ENCODE peak calls at places on chromosome 12, in six cellular contexts. One of them, this sample, is unnamed.
A peak's percentile ranks its signal among the peaks of the same experiment; 100 is the strongest.

GRCh38 chr12:10554228-10554970 is 48.7 kb downstream of the EIF2S3B start:
- DNase-seq in heart left ventricle: no peak
- DNase-seq in effector memory CD4-positive, alpha-beta T cell: no peak
- DNase-seq in prostate gland: no peak
- DNase-seq in NT2/D1: no peak
- DNase-seq in cardiac muscle cell: no peak
- DNase-seq in this sample: no peak

GRCh38 chr12:2248901-2249381 is 196.2 kb downstream of the CACNA1C start:
- DNase-seq in heart left ventricle: no peak
- DNase-seq in effector memory CD4-positive, alpha-beta T cell: no peak
- DNase-seq in prostate gland: no peak
- DNase-seq in NT2/D1: no peak
- DNase-seq in cardiac muscle cell: no peak
- DNase-seq in this sample: no peak

GRCh38 chr12:46268349-46268616 is 560 bp downstream of the SLC38A1 start:
- DNase-seq in heart left ventricle: no peak
- DNase-seq in effector memory CD4-positive, alpha-beta T cell: peak; percentile 24
- DNase-seq in prostate gland: no peak
- DNase-seq in NT2/D1: no peak
- DNase-seq in cardiac muscle cell: peak; percentile 43
- DNase-seq in this sample: peak; percentile 53

GRCh38 chr12:91502208-91502607 is 319.6 kb upstream of the DCN start:
- DNase-seq in heart left ventricle: no peak
- DNase-seq in effector memory CD4-positive, alpha-beta T cell: no peak
- DNase-seq in prostate gland: no peak
- DNase-seq in NT2/D1: no peak
- DNase-seq in cardiac muscle cell: no peak
- DNase-seq in this sample: no peak

GRCh38 chr12:1594045-1594294 is 411 bp downstream of the FBXL14 start:
- DNase-seq in heart left ventricle: peak; percentile 80
- DNase-seq in effector memory CD4-positive, alpha-beta T cell: no peak
- DNase-seq in prostate gland: peak; percentile 54
- DNase-seq in NT2/D1: peak; percentile 75
- DNase-seq in cardiac muscle cell: no peak
- DNase-seq in this sample: no peak

GRCh38 chr12:52250048-52250990 is 17.3 kb downstream of the KRT7 start:
- DNase-seq in heart left ventricle: no peak
- DNase-seq in effector memory CD4-positive, alpha-beta T cell: no peak
- DNase-seq in prostate gland: no peak
- DNase-seq in NT2/D1: no peak
- DNase-seq in cardiac muscle cell: no peak
- DNase-seq in this sample: no peak

GRCh38 chr12:6828671-6829531 is 694 bp downstream of the P3H3 start:
- DNase-seq in heart left ventricle: no peak
- DNase-seq in effector memory CD4-positive, alpha-beta T cell: no peak
- DNase-seq in prostate gland: peak; percentile 46
- DNase-seq in NT2/D1: peak; percentile 80
- DNase-seq in cardiac muscle cell: peak; percentile 72
- DNase-seq in this sample: peak; percentile 36

GRCh38 chr12:16756833-16757552 is 151.0 kb upstream of the LMO3 start:
- DNase-seq in heart left ventricle: no peak
- DNase-seq in effector memory CD4-positive, alpha-beta T cell: no peak
- DNase-seq in prostate gland: no peak
- DNase-seq in NT2/D1: no peak
- DNase-seq in cardiac muscle cell: peak; percentile 16
- DNase-seq in this sample: no peak

GRCh38 chr12:69738351-69739286 is at the start of gene RAB3IP:
- DNase-seq in heart left ventricle: peak; percentile 87
- DNase-seq in effector memory CD4-positive, alpha-beta T cell: peak; percentile 87
- DNase-seq in prostate gland: peak; percentile 88
- DNase-seq in NT2/D1: peak; percentile 75
- DNase-seq in cardiac muscle cell: peak; percentile 93
- DNase-seq in this sample: peak; percentile 89

GRCh38 chr12:110284597-110284996 is 3.5 kb downstream of the ATP2A2 start:
- DNase-seq in heart left ventricle: no peak
- DNase-seq in effector memory CD4-positive, alpha-beta T cell: no peak
- DNase-seq in prostate gland: no peak
- DNase-seq in NT2/D1: no peak
- DNase-seq in cardiac muscle cell: no peak
- DNase-seq in this sample: no peak

GRCh38 chr12:30847259-30847658 is 79.3 kb upstream of the TSPAN11 start:
- DNase-seq in heart left ventricle: no peak
- DNase-seq in effector memory CD4-positive, alpha-beta T cell: no peak
- DNase-seq in prostate gland: peak; percentile 23
- DNase-seq in NT2/D1: peak; percentile 89
- DNase-seq in cardiac muscle cell: peak; percentile 58
- DNase-seq in this sample: peak; percentile 52

GRCh38 chr12:106045251-106045674 is 93.5 kb downstream of the NUAK1 start:
- DNase-seq in heart left ventricle: no peak
- DNase-seq in effector memory CD4-positive, alpha-beta T cell: no peak
- DNase-seq in prostate gland: no peak
- DNase-seq in NT2/D1: no peak
- DNase-seq in cardiac muscle cell: no peak
- DNase-seq in this sample: no peak

GRCh38 chr12:18468521-18469075 is 207.3 kb downstream of the PIK3C2G start:
- DNase-seq in heart left ventricle: no peak
- DNase-seq in effector memory CD4-positive, alpha-beta T cell: no peak
- DNase-seq in prostate gland: no peak
- DNase-seq in NT2/D1: no peak
- DNase-seq in cardiac muscle cell: no peak
- DNase-seq in this sample: no peak

GRCh38 chr12:52214421-52214802 is 18.6 kb upstream of the KRT7 start:
- DNase-seq in heart left ventricle: no peak
- DNase-seq in effector memory CD4-positive, alpha-beta T cell: no peak
- DNase-seq in prostate gland: no peak
- DNase-seq in NT2/D1: no peak
- DNase-seq in cardiac muscle cell: no peak
- DNase-seq in this sample: no peak

GRCh38 chr12:15979096-15980091 is 68.3 kb downstream of the DERA start:
- DNase-seq in heart left ventricle: no peak
- DNase-seq in effector memory CD4-positive, alpha-beta T cell: no peak
- DNase-seq in prostate gland: no peak
- DNase-seq in NT2/D1: peak; percentile 27
- DNase-seq in cardiac muscle cell: peak; percentile 14
- DNase-seq in this sample: no peak

GRCh38 chr12:109047081-109047805 is 5.1 kb upstream of the USP30 start:
- DNase-seq in heart left ventricle: no peak
- DNase-seq in effector memory CD4-positive, alpha-beta T cell: no peak
- DNase-seq in prostate gland: no peak
- DNase-seq in NT2/D1: no peak
- DNase-seq in cardiac muscle cell: no peak
- DNase-seq in this sample: no peak

GRCh38 chr12:31005256-31005943 is 68.3 kb upstream of the DDX11 start:
- DNase-seq in heart left ventricle: no peak
- DNase-seq in effector memory CD4-positive, alpha-beta T cell: no peak
- DNase-seq in prostate gland: no peak
- DNase-seq in NT2/D1: no peak
- DNase-seq in cardiac muscle cell: no peak
- DNase-seq in this sample: no peak

GRCh38 chr12:111578276-111578970 is 20.7 kb downstream of the ATXN2 start:
- DNase-seq in heart left ventricle: no peak
- DNase-seq in effector memory CD4-positive, alpha-beta T cell: no peak
- DNase-seq in prostate gland: no peak
- DNase-seq in NT2/D1: no peak
- DNase-seq in cardiac muscle cell: no peak
- DNase-seq in this sample: no peak

GRCh38 chr12:63038361-63039100 is 103.6 kb upstream of the PPM1H start:
- DNase-seq in heart left ventricle: no peak
- DNase-seq in effector memory CD4-positive, alpha-beta T cell: no peak
- DNase-seq in prostate gland: no peak
- DNase-seq in NT2/D1: no peak
- DNase-seq in cardiac muscle cell: no peak
- DNase-seq in this sample: no peak

GRCh38 chr12:75840994-75841355 is 190.6 kb downstream of the PHLDA1 start:
- DNase-seq in heart left ventricle: no peak
- DNase-seq in effector memory CD4-positive, alpha-beta T cell: no peak
- DNase-seq in prostate gland: no peak
- DNase-seq in NT2/D1: no peak
- DNase-seq in cardiac muscle cell: no peak
- DNase-seq in this sample: no peak

GRCh38 chr12:80173465-80173864 is 74.1 kb downstream of the OTOGL start:
- DNase-seq in heart left ventricle: no peak
- DNase-seq in effector memory CD4-positive, alpha-beta T cell: no peak
- DNase-seq in prostate gland: no peak
- DNase-seq in NT2/D1: peak; percentile 22
- DNase-seq in cardiac muscle cell: no peak
- DNase-seq in this sample: no peak

GRCh38 chr12:80165741-80166140 is 66.4 kb downstream of the OTOGL start:
- DNase-seq in heart left ventricle: no peak
- DNase-seq in effector memory CD4-positive, alpha-beta T cell: no peak
- DNase-seq in prostate gland: no peak
- DNase-seq in NT2/D1: no peak
- DNase-seq in cardiac muscle cell: no peak
- DNase-seq in this sample: no peak

GRCh38 chr12:80166751-80167150 is 67.4 kb downstream of the OTOGL start:
- DNase-seq in heart left ventricle: no peak
- DNase-seq in effector memory CD4-positive, alpha-beta T cell: no peak
- DNase-seq in prostate gland: no peak
- DNase-seq in NT2/D1: no peak
- DNase-seq in cardiac muscle cell: no peak
- DNase-seq in this sample: no peak

GRCh38 chr12:80170915-80171314 is 71.6 kb downstream of the OTOGL start:
- DNase-seq in heart left ventricle: no peak
- DNase-seq in effector memory CD4-positive, alpha-beta T cell: no peak
- DNase-seq in prostate gland: no peak
- DNase-seq in NT2/D1: no peak
- DNase-seq in cardiac muscle cell: no peak
- DNase-seq in this sample: no peak

DNA sequence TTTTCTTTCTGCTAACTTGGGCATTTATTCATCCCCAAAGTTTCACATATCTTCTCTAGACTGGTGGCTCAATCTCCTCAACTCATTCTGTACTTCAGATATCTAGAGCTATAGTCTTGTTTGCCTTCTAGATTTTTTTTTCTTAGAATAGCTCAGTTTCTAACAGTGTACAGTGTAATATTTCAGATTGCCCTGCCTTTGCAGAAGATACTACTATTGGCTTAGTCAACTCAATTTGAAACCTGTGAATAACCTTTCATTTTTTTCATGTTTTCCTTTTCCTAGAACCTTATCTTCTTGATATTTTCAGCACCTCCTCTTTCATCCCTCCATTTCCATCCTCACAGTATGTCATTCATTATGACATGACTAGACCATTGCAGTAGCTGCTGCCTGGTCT is 69.6 kb downstream of the OTOGL start:
- DNase-seq in heart left ventricle: no peak
- DNase-seq in effector memory CD4-positive, alpha-beta T cell: no peak
- DNase-seq in prostate gland: no peak
- DNase-seq in NT2/D1: no peak
- DNase-seq in cardiac muscle cell: no peak
- DNase-seq in this sample: no peak
- H3K4me1 ChIP-seq in heart left ventricle: no peaks in the 10 kb centered on the region
- H3K4me1 ChIP-seq in effector memory CD4-positive, alpha-beta T cell: no peaks in the 10 kb centered on the region
- H3K4me1 ChIP-seq in prostate gland: no peaks in the 10 kb centered on the region
- H3K4me1 ChIP-seq in NT2/D1: no peaks in the 10 kb centered on the region
- H3K4me1 ChIP-seq in cardiac muscle cell: peaks cover 5% of the 10 kb centered on the region
- H3K4me1 ChIP-seq in this sample: no peaks in the 10 kb centered on the region

DNA sequence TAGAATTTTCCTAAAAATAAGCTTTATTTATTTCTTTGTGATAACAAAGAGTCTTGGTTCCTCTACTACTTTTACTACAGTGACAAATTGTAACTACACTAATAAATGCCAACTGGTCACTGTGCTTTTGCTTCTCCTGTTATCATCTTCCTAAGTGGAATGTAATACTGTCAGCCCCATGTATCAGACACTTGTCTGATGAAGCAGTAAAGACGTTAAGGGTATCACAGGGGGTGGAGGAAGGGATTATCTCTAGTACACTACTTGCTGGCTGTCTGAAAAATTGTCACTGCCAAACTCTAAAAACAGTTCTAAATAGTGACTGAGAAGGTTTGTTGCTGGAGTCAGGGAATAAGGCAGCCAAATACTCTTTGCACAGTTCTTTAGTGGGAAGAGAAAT is 11.3 kb downstream of the ASB8 start:
- DNase-seq in heart left ventricle: no peak
- DNase-seq in effector memory CD4-positive, alpha-beta T cell: no peak
- DNase-seq in prostate gland: no peak
- DNase-seq in NT2/D1: no peak
- DNase-seq in cardiac muscle cell: peak; percentile 19
- DNase-seq in this sample: no peak
- H3K4me1 ChIP-seq in heart left ventricle: peaks cover 47% of the 10 kb centered on the region
- H3K4me1 ChIP-seq in effector memory CD4-positive, alpha-beta T cell: no peaks in the 10 kb centered on the region
- H3K4me1 ChIP-seq in prostate gland: no peaks in the 10 kb centered on the region
- H3K4me1 ChIP-seq in NT2/D1: no peaks in the 10 kb centered on the region
- H3K4me1 ChIP-seq in cardiac muscle cell: peaks cover 29% of the 10 kb centered on the region
- H3K4me1 ChIP-seq in this sample: no peaks in the 10 kb centered on the region

DNA sequence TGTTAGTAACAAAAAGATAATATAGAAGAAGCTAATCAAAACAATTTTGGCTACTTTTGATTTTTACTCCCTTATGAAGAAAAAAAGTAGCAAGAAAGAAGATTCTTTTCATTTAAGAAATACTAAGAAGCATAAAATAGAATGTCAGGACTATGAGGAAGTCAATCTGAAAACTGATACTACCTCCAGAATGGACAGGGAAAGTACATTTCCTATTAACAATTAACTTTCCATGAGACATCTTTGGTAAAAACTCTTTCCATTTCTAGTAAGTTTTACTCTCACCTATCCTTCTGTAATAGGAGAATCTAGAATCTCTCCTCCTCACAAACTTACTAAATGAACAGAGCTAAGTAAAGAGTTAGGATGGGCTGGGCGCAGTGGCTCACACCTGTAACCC is 51.3 kb upstream of the NPFF start:
- DNase-seq in heart left ventricle: no peak
- DNase-seq in effector memory CD4-positive, alpha-beta T cell: no peak
- DNase-seq in prostate gland: no peak
- DNase-seq in NT2/D1: no peak
- DNase-seq in cardiac muscle cell: no peak
- DNase-seq in this sample: no peak
- H3K4me1 ChIP-seq in heart left ventricle: peaks cover 30% of the 10 kb centered on the region
- H3K4me1 ChIP-seq in effector memory CD4-positive, alpha-beta T cell: peaks cover under 1% of the 10 kb centered on the region
- H3K4me1 ChIP-seq in prostate gland: peaks cover 7% of the 10 kb centered on the region
- H3K4me1 ChIP-seq in NT2/D1: no peaks in the 10 kb centered on the region
- H3K4me1 ChIP-seq in cardiac muscle cell: no peaks in the 10 kb centered on the region
- H3K4me1 ChIP-seq in this sample: peaks cover 10% of the 10 kb centered on the region

GRCh38 chr12:53664191-53664590 is 11.7 kb downstream of the ATP5MC2 start:
- DNase-seq in heart left ventricle: no peak
- DNase-seq in effector memory CD4-positive, alpha-beta T cell: no peak
- DNase-seq in prostate gland: no peak
- DNase-seq in NT2/D1: no peak
- DNase-seq in cardiac muscle cell: no peak
- DNase-seq in this sample: no peak
- H3K4me1 ChIP-seq in heart left ventricle: peaks cover 19% of the 10 kb centered on the region
- H3K4me1 ChIP-seq in effector memory CD4-positive, alpha-beta T cell: no peaks in the 10 kb centered on the region
- H3K4me1 ChIP-seq in prostate gland: peaks cover 11% of the 10 kb centered on the region
- H3K4me1 ChIP-seq in NT2/D1: no peaks in the 10 kb centered on the region
- H3K4me1 ChIP-seq in cardiac muscle cell: peaks cover 12% of the 10 kb centered on the region
- H3K4me1 ChIP-seq in this sample: no peaks in the 10 kb centered on the region

GRCh38 chr12:121428883-121429282 is 29.0 kb downstream of the RNF34 start:
- DNase-seq in heart left ventricle: no peak
- DNase-seq in effector memory CD4-positive, alpha-beta T cell: no peak
- DNase-seq in prostate gland: no peak
- DNase-seq in NT2/D1: no peak
- DNase-seq in cardiac muscle cell: no peak
- DNase-seq in this sample: no peak
- H3K4me1 ChIP-seq in heart left ventricle: peaks cover 10% of the 10 kb centered on the region
- H3K4me1 ChIP-seq in effector memory CD4-positive, alpha-beta T cell: no peaks in the 10 kb centered on the region
- H3K4me1 ChIP-seq in prostate gland: no peaks in the 10 kb centered on the region
- H3K4me1 ChIP-seq in NT2/D1: no peaks in the 10 kb centered on the region
- H3K4me1 ChIP-seq in cardiac muscle cell: peaks cover 5% of the 10 kb centered on the region
- H3K4me1 ChIP-seq in this sample: no peaks in the 10 kb centered on the region